ENCODE peak calls at places on chromosomes 1 and 21, in four cellular contexts. G is fibroblast of mammary gland; Y is stimulated activated CD4-positive, alpha-beta T cell treated with anti-CD3 and anti-CD28 coated beads, TNF-alpha, amount 100 ng/mL, for 1 hour; P is heart left ventricle. L is an unnamed sample.

GRCh38 chr21:42346866-42347600 is 3.8 kb downstream of the TFF2 start:
- DNase-seq in G (no peak), Y (no peak), P (no peak), L (no peak)

GRCh38 chr1:1401457-1402010 is 2.4 kb upstream of the CCNL2 start:
- DNase-seq in G (no peak), Y (no peak), P (no peak), L (no peak)

GRCh38 chr1:51558375-51558924 is 39.4 kb upstream of the EPS15 start:
- DNase-seq in G (peak), Y (no peak), P (no peak), L (peak)

GRCh38 chr1:94783342-94784264 is 36.6 kb upstream of the SLC44A3 start:
- DNase-seq in G (peak), Y (no peak), P (peak), L (peak)

GRCh38 chr1:151710187-151710586 is 6.4 kb downstream of the CELF3 start:
- DNase-seq in G (peak), Y (no peak), P (no peak), L (peak)

GRCh38 chr1:214846971-214847810 is 235.3 kb upstream of the KCNK2 start:
- DNase-seq in G (no peak), Y (no peak), P (no peak), L (no peak)

GRCh38 chr1:179287946-179288345 is 5.7 kb upstream of the SOAT1 start:
- DNase-seq in G (no peak), Y (no peak), P (no peak), L (no peak)

GRCh38 chr1:39575191-39576015 is 1.2 kb downstream of the PABPC4 start:
- DNase-seq in G (peak), Y (no peak), P (peak), L (peak)

GRCh38 chr1:115620453-115620852 is 21.3 kb upstream of the VANGL1 start:
- DNase-seq in G (no peak), Y (no peak), P (no peak), L (no peak)

GRCh38 chr1:205834751-205835150 is 15.2 kb downstream of the PM20D1 start:
- DNase-seq in G (no peak), Y (no peak), P (no peak), L (no peak)

GRCh38 chr1:171794085-171794484 is 12.6 kb downstream of the METTL13 start:
- DNase-seq in G (peak), Y (peak), P (no peak), L (peak)

GRCh38 chr1:117590273-117590925 is 15.4 kb upstream of the TENT5C start:
- DNase-seq in G (no peak), Y (no peak), P (no peak), L (peak)

GRCh38 chr1:21525340-21525717 is 16.1 kb downstream of the ALPL start:
- DNase-seq in G (no peak), Y (no peak), P (no peak), L (no peak)

GRCh38 chr1:60134706-60135105 is 61.1 kb upstream of the C1orf87 start:
- DNase-seq in G (no peak), Y (no peak), P (no peak), L (no peak)

GRCh38 chr1:31051611-31052010 is 13.9 kb downstream of the PUM1 start:
- DNase-seq in G (no peak), Y (no peak), P (no peak), L (no peak)

GRCh38 chr1:168484083-168484482 is 59.7 kb downstream of the XCL2 start:
- DNase-seq in G (no peak), Y (no peak), P (no peak), L (no peak)

GRCh38 chr1:193625255-193625654 is 438.8 kb upstream of the B3GALT2 start:
- DNase-seq in G (no peak), Y (no peak), P (no peak), L (no peak)

GRCh38 chr1:39410915-39411436 is 80.5 kb upstream of the BMP8A start:
- DNase-seq in G (peak), Y (peak), P (peak), L (peak)

GRCh38 chr1:151606384-151606783 is 5.5 kb upstream of the SNX27 start:
- DNase-seq in G (peak), Y (no peak), P (no peak), L (peak)

GRCh38 chr1:151822404-151822803 is 9.2 kb downstream of the RORC start:
- DNase-seq in G (no peak), Y (no peak), P (no peak), L (no peak)

GRCh38 chr1:7120863-7121621 is 335.8 kb downstream of the CAMTA1 start:
- DNase-seq in G (no peak), Y (no peak), P (no peak), L (no peak)

GRCh38 chr1:82689217-82689616 is 888.5 kb downstream of the ADGRL2 start:
- DNase-seq in G (no peak), Y (no peak), P (no peak), L (no peak)

GRCh38 chr1:166811691-166812090 is 27.6 kb upstream of the POGK start:
- DNase-seq in G (peak), Y (no peak), P (no peak), L (peak)

GRCh38 chr1:240284656-240285427 is 193.2 kb downstream of the FMN2 start:
- DNase-seq in G (peak), Y (no peak), P (no peak), L (no peak)

GRCh38 chr1:94096797-94097549 is 24.0 kb downstream of the ABCA4 start:
- DNase-seq in G (peak), Y (no peak), P (no peak), L (peak)